ENCODE peak calls at places on chromosomes 2 and 18, in five cellular contexts. A is H7; N is stimulated activated CD4-positive, alpha-beta T cell treated with anti-CD3 and anti-CD28 coated beads, Interleukin-2, amount 100 ng/mL, for 48 hours; T is GF-D8; V is NCI-H2029. O is an unnamed sample.

GRCh38 chr2:207796585-207797350 is 27.1 kb upstream of the FZD5 start:
- DNase-seq in A (peak), N (no peak), T (no peak), V (peak), O (no peak)

GRCh38 chr2:160208662-160209229 is 8.7 kb upstream of the ITGB6 start:
- DNase-seq in A (no peak), N (no peak), T (no peak), V (no peak), O (no peak)

GRCh38 chr18:50836521-50836957 is 16.7 kb upstream of the MRO start:
- DNase-seq in A (no peak), N (no peak), T (peak), V (peak), O (no peak)

GRCh38 chr2:202185816-202186221 is 52.6 kb downstream of the SUMO1 start:
- DNase-seq in A (no peak), N (no peak), T (no peak), V (no peak), O (no peak)

GRCh38 chr2:160252278-160252887 is 52.3 kb upstream of the ITGB6 start:
- DNase-seq in A (peak), N (no peak), T (peak), V (peak), O (no peak)

GRCh38 chr2:39156107-39156506 is 35.3 kb upstream of the SOS1 start:
- DNase-seq in A (no peak), N (no peak), T (no peak), V (no peak), O (no peak)

GRCh38 chr2:165718811-165719210 is 75.2 kb downstream of the GALNT3 start:
- DNase-seq in A (no peak), N (no peak), T (no peak), V (no peak), O (no peak)

GRCh38 chr18:23501626-23502025 is 1.7 kb upstream of the RMC1 start:
- DNase-seq in A (no peak), N (no peak), T (no peak), V (no peak), O (no peak)

GRCh38 chr2:236919209-236919608 is 166.5 kb upstream of the COPS8 start:
- DNase-seq in A (no peak), N (no peak), T (no peak), V (no peak), O (no peak)

GRCh38 chr18:26771524-26771923 is 94.0 kb downstream of the AQP4 start:
- DNase-seq in A (peak), N (no peak), T (no peak), V (no peak), O (no peak)

GRCh38 chr2:154587739-154588138 is 110.8 kb upstream of the KCNJ3 start:
- DNase-seq in A (no peak), N (no peak), T (no peak), V (no peak), O (no peak)

GRCh38 chr18:68448736-68449135 is 266.2 kb downstream of the TMX3 start:
- DNase-seq in A (no peak), N (no peak), T (no peak), V (no peak), O (no peak)

GRCh38 chr2:3608373-3609278 is 13.7 kb downstream of the COLEC11 start:
- DNase-seq in A (peak), N (no peak), T (no peak), V (no peak), O (no peak)